ENCODE peak calls at places on chromosomes 1 and 21, in seven cellular contexts. U is uterus, W is Peyer's patch, D is body of pancreas, L is NB4, X is ovary, I is IMR-90. Y is an unnamed sample.

GRCh38 chr1:165161130-165161529 is 195.4 kb downstream of the LMX1A start:
- DNase-seq in U (no peak), W (no peak), D (peak), L (no peak), X (no peak), I (no peak), Y (no peak)

GRCh38 chr1:12615166-12615915 is 2.7 kb downstream of the DHRS3 start:
- DNase-seq in U (no peak), W (no peak), D (no peak), L (peak), X (no peak), I (peak), Y (no peak)

GRCh38 chr1:162687870-162688269 is 55.6 kb downstream of the DDR2 start:
- DNase-seq in U (no peak), W (no peak), D (no peak), L (no peak), X (no peak), I (no peak), Y (no peak)

GRCh38 chr1:55476445-55477015 is 261.4 kb upstream of the USP24 start:
- DNase-seq in U (no peak), W (no peak), D (no peak), L (no peak), X (no peak), I (no peak), Y (no peak)

GRCh38 chr1:187961895-187962294 is 1133.1 kb downstream of the PLA2G4A start:
- DNase-seq in U (no peak), W (no peak), D (no peak), L (no peak), X (no peak), I (no peak), Y (no peak)

GRCh38 chr1:201137579-201138310 is 10.8 kb upstream of the ASCL5 start:
- DNase-seq in U (peak), W (no peak), D (peak), L (no peak), X (peak), I (peak), Y (peak)

GRCh38 chr1:74964508-74964907 is 169.7 kb upstream of the LHX8 start:
- DNase-seq in U (no peak), W (no peak), D (peak), L (peak), X (no peak), I (no peak), Y (peak)

GRCh38 chr1:14668448-14669029 is 70.1 kb downstream of the KAZN start:
- DNase-seq in U (no peak), W (no peak), D (no peak), L (no peak), X (no peak), I (no peak), Y (no peak)

GRCh38 chr1:174068000-174068399 is 45.8 kb upstream of the RC3H1 start:
- DNase-seq in U (no peak), W (no peak), D (no peak), L (no peak), X (no peak), I (peak), Y (peak)

GRCh38 chr1:100277866-100278265 is 11.8 kb downstream of the RTCA start:
- DNase-seq in U (no peak), W (no peak), D (no peak), L (no peak), X (no peak), I (no peak), Y (peak)

GRCh38 chr1:79264975-79265818 is 258.7 kb upstream of the ADGRL4 start:
- DNase-seq in U (no peak), W (no peak), D (no peak), L (no peak), X (no peak), I (no peak), Y (no peak)

GRCh38 chr1:109935451-109935900 is 24.8 kb downstream of the CSF1 start:
- DNase-seq in U (no peak), W (no peak), D (peak), L (no peak), X (no peak), I (no peak), Y (no peak)

GRCh38 chr1:24720152-24720551 is 25.1 kb upstream of the CLIC4 start:
- DNase-seq in U (peak), W (no peak), D (peak), L (no peak), X (peak), I (peak), Y (no peak)

GRCh38 chr1:116983112-116983511 is 18.4 kb upstream of the CD101 start:
- DNase-seq in U (no peak), W (no peak), D (no peak), L (no peak), X (no peak), I (no peak), Y (no peak)

GRCh38 chr1:54310439-54311328 is 95.5 kb downstream of the SSBP3 start:
- DNase-seq in U (no peak), W (no peak), D (peak), L (peak), X (no peak), I (peak), Y (peak)

GRCh38 chr1:204230211-204230610 is 16.4 kb upstream of the GOLT1A start:
- DNase-seq in U (no peak), W (no peak), D (no peak), L (no peak), X (no peak), I (no peak), Y (no peak)

GRCh38 chr1:231691618-231692259 is 65.1 kb downstream of the DISC1 start:
- DNase-seq in U (no peak), W (no peak), D (no peak), L (no peak), X (peak), I (peak), Y (peak)

GRCh38 chr21:29005696-29006095 is 13.0 kb upstream of the LTN1 start:
- DNase-seq in U (no peak), W (no peak), D (no peak), L (peak), X (no peak), I (peak), Y (no peak)

GRCh38 chr1:184520343-184520742 is 133.5 kb downstream of the C1orf21 start:
- DNase-seq in U (no peak), W (no peak), D (no peak), L (no peak), X (no peak), I (no peak), Y (no peak)

GRCh38 chr1:17776426-17776825 is 21.3 kb downstream of the ACTL8 start:
- DNase-seq in U (no peak), W (no peak), D (no peak), L (no peak), X (no peak), I (no peak), Y (no peak)

GRCh38 chr1:84504580-84505021 is 1.6 kb upstream of the SPATA1 start:
- DNase-seq in U (no peak), W (no peak), D (no peak), L (peak), X (no peak), I (peak), Y (peak)

GRCh38 chr1:113185463-113186104 is 112.6 kb downstream of the LRIG2 start:
- DNase-seq in U (no peak), W (no peak), D (no peak), L (no peak), X (no peak), I (no peak), Y (no peak)

DNA sequence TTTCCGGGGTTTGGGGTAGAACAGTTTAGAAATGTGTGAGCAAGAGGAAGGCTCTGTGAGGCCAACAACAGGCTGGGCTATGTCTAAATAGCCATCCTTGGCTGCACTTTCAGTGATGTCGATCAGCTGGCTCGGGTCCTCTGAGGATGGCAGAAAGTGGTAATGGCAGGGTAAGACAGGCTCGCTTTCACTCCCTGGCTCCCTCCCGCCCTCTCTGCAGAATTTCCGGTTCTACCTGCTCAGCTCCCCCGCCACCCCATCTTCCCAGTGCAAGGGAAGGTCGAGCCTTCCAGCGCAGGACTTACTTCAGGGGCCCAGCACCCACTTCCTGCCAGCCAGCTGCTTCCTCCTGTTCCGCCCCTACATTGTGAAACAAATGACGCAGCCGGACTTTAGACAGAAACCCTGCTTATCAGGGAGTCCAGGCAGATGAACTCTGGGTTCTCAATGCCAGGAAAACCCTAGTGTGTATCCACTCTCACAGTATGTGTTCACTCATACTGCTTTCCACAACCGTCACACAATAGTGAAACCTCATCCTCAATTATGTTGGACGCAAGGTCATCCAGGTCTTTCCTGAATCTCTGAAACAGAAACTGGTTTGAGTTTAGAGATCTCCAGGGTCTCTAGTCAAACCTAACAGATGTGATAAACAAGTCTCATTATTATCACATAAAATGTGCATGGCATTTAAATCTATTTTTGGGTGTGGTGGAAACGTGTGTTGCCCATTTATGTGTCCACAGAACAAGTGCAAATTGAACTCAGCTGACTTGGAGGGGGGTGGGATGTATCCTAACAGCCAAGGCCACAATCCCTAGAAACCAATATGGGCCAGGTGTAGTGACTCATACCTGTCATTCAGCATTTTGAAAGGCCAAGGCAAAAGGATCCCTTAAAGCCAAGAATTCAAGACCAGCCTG is 7.1 kb downstream of the F11R start:
- DNase-seq in U (peak), W (peak), D (peak), L (peak), X (peak), I (peak), Y (peak)
- TF ChIP-seq POLR2A in U (no peak), W (no peak), D (peak), L (no peak), X (peak), I (no peak), Y (peak)

GRCh38 chr1:21963477-21964217 is 13.2 kb upstream of the CELA3B start:
- DNase-seq in U (peak), W (peak), D (peak), L (peak), X (peak), I (peak), Y (peak)
- TF ChIP-seq POLR2A in U (no peak), W (no peak), D (no peak), L (no peak), X (no peak), I (peak), Y (no peak)

GRCh38 chr1:147547065-147547464 is 5.8 kb downstream of the BCL9 start:
- DNase-seq in U (no peak), W (no peak), D (no peak), L (no peak), X (no peak), I (no peak), Y (no peak)
- TF ChIP-seq POLR2A in U (no peak), W (no peak), D (no peak), L (no peak), X (no peak), I (no peak), Y (no peak)

GRCh38 chr1:179025125-179025974 is at the start of gene FAM20B:
- DNase-seq in U (peak), W (peak), D (peak), L (peak), X (peak), I (peak), Y (peak)
- TF ChIP-seq POLR2A in U (no peak), W (no peak), D (peak), L (no peak), X (no peak), I (no peak), Y (peak)

GRCh38 chr1:228150021-228150457 is 309 bp downstream of the GJC2 start:
- DNase-seq in U (no peak), W (no peak), D (no peak), L (no peak), X (peak), I (no peak), Y (no peak)

GRCh38 chr1:228150458-228151169 is 884 bp downstream of the GJC2 start:
- DNase-seq in U (peak), W (no peak), D (peak), L (no peak), X (peak), I (peak), Y (no peak)

GRCh38 chr1:228148196-228148861 is 1.4 kb upstream of the GJC2 start:
- DNase-seq in U (peak), W (no peak), D (no peak), L (no peak), X (peak), I (no peak), Y (no peak)

GRCh38 chr1:228148971-228149340 is 774 bp upstream of the GJC2 start:
- DNase-seq in U (no peak), W (no peak), D (no peak), L (no peak), X (no peak), I (no peak), Y (no peak)

DNA sequence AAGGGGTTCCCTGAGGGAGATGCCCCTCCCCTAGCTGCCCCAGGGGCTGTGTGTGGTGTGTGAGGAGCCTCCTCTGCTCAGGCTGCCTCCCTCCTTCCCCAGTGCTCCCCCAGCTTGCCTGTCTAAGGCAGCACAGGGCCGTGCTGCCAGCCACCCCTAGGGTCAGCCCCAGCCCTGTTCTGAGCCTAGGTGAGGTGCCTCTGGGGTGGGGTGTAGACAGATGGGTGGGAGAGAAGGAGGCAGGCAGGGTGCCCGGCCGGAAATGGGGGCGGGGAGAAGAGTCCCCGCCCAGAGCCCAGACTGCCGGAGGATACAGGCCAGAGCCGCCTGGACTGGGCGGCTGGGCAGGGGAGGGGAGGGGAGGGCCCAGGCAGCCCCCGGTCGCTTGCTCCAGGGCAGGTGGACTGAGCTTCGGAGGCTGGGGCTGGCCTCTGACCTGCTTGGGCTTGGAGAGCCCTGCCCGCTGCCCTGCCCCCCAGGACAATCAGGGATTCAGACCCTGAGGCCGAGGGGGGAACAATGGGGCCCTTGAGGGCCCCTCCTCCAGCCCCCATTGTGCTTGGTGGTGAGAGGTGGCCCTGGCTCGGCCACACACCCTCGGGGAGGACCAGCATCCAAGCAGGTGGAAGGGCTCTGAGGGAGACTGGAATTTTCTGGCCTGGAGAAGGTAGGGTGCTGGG is at the start of gene GJC2:
- DNase-seq in U (peak), W (no peak), D (no peak), L (no peak), X (peak), I (peak), Y (no peak)
- TF ChIP-seq POLR2A in U (no peak), W (no peak), D (no peak), L (no peak), X (no peak), I (no peak), Y (no peak)

Y was measured in erythroblast.